ENCODE peak calls at places on chromosomes 3 and 15, in ten cellular contexts. V is upper lobe of right lung, C is HCT116, B is hepatocyte, S is testis, Q is left ventricle myocardium inferior, U is right atrium auricular region, P is ovary, Y is heart left ventricle, K is suprapubic skin. X is an unnamed sample. For H3K4me1, the result is how much of the 10 kb centered on the place peaks cover.

GRCh38 chr3:12954891-12955650 is 113.7 kb upstream of the RPL32 start:
- DNase-seq in V (peak), C (no peak), B (peak), S (peak), Q (peak), U (peak), P (peak), Y (peak), K (peak), X (no peak)

GRCh38 chr3:72887723-72888545 is at the start of gene GXYLT2:
- DNase-seq in V (peak), C (no peak), B (peak), S (peak), Q (peak), U (peak), P (peak), Y (peak), K (no peak), X (no peak)

GRCh38 chr3:118818386-118818785 is 216.3 kb downstream of the IGSF11 start:
- DNase-seq in V (no peak), C (no peak), B (no peak), S (no peak), Q (no peak), U (no peak), P (no peak), Y (no peak), K (no peak), X (no peak)

GRCh38 chr15:74127954-74128784 is 2.2 kb upstream of the ISLR2 start:
- DNase-seq in V (no peak), C (no peak), B (peak), S (no peak), Q (no peak), U (no peak), P (peak), Y (peak), K (no peak), X (peak)

GRCh38 chr3:185959609-185960517 is 22.0 kb upstream of the TRA2B start:
- DNase-seq in V (no peak), C (no peak), B (no peak), S (no peak), Q (no peak), U (no peak), P (no peak), Y (no peak), K (no peak), X (peak)

GRCh38 chr3:851098-851790 is 241.6 kb upstream of the CNTN6 start:
- DNase-seq in V (no peak), C (no peak), B (peak), S (no peak), Q (no peak), U (no peak), P (no peak), Y (no peak), K (no peak), X (peak)

GRCh38 chr15:95085056-95085455 is 853.7 kb downstream of the MCTP2 start:
- DNase-seq in V (no peak), C (no peak), B (peak), S (no peak), Q (no peak), U (no peak), P (no peak), Y (no peak), K (no peak), X (no peak)

GRCh38 chr3:191889781-191890180 is 428.8 kb downstream of the PYDC2 start:
- DNase-seq in V (no peak), C (no peak), B (no peak), S (no peak), Q (no peak), U (no peak), P (no peak), Y (no peak), K (no peak), X (peak)

GRCh38 chr3:12796171-12797123 is at the start of gene CAND2:
- DNase-seq in V (peak), C (no peak), B (peak), S (peak), Q (peak), U (peak), P (peak), Y (peak), K (no peak), X (no peak)

GRCh38 chr3:10392906-10393461 is 72.1 kb upstream of the SEC13 start:
- DNase-seq in V (no peak), C (no peak), B (no peak), S (no peak), Q (no peak), U (no peak), P (no peak), Y (no peak), K (no peak), X (no peak)

GRCh38 chr15:68700395-68701123 is 120.1 kb downstream of the ANP32A start:
- DNase-seq in V (no peak), C (no peak), B (peak), S (peak), Q (peak), U (peak), P (peak), Y (peak), K (no peak), X (no peak)

GRCh38 chr3:113747719-113748046 is 848 bp downstream of the ATP6V1A start:
- DNase-seq in V (no peak), C (no peak), B (no peak), S (no peak), Q (no peak), U (no peak), P (no peak), Y (no peak), K (no peak), X (peak)

GRCh38 chr3:141271279-141272033 is 39.8 kb downstream of the PXYLP1 start:
- DNase-seq in V (no peak), C (no peak), B (peak), S (no peak), Q (no peak), U (peak), P (no peak), Y (no peak), K (no peak), X (no peak)

GRCh38 chr3:108414007-108414406 is 96.4 kb downstream of the MYH15 start:
- DNase-seq in V (no peak), C (no peak), B (no peak), S (peak), Q (no peak), U (no peak), P (no peak), Y (no peak), K (no peak), X (no peak)

GRCh38 chr3:153783106-153783505 is 338.1 kb upstream of the ARHGEF26 start:
- DNase-seq in V (no peak), C (no peak), B (peak), S (peak), Q (no peak), U (no peak), P (no peak), Y (no peak), K (no peak), X (no peak)

GRCh38 chr3:52406791-52407510 is 38.0 kb downstream of the SEMA3G start:
- DNase-seq in V (peak), C (no peak), B (no peak), S (no peak), Q (peak), U (no peak), P (peak), Y (peak), K (no peak), X (no peak)

GRCh38 chr3:30161370-30161769 is 445.0 kb upstream of the TGFBR2 start:
- DNase-seq in V (no peak), C (no peak), B (no peak), S (no peak), Q (no peak), U (no peak), P (no peak), Y (no peak), K (no peak), X (no peak)

GRCh38 chr15:90436952-90437351 is 48.9 kb downstream of the IQGAP1 start:
- DNase-seq in V (no peak), C (no peak), B (no peak), S (no peak), Q (no peak), U (no peak), P (no peak), Y (no peak), K (no peak), X (no peak)

GRCh38 chr3:61222428-61222827 is 28.8 kb downstream of the FHIT start:
- DNase-seq in V (no peak), C (no peak), B (no peak), S (no peak), Q (no peak), U (no peak), P (no peak), Y (no peak), K (no peak), X (no peak)

GRCh38 chr15:70281811-70282307 is 184.1 kb upstream of the TLE3 start:
- DNase-seq in V (peak), C (no peak), B (no peak), S (no peak), Q (no peak), U (no peak), P (no peak), Y (no peak), K (peak), X (no peak)

GRCh38 chr15:75989045-75989444 is 23.2 kb downstream of the NRG4 start:
- DNase-seq in V (no peak), C (no peak), B (peak), S (no peak), Q (no peak), U (no peak), P (no peak), Y (no peak), K (no peak), X (no peak)

GRCh38 chr3:55641914-55642313 is 154.8 kb upstream of the WNT5A start:
- DNase-seq in V (no peak), C (no peak), B (no peak), S (no peak), Q (no peak), U (no peak), P (no peak), Y (no peak), K (no peak), X (no peak)

GRCh38 chr3:31559872-31560534 is 27.3 kb downstream of the STT3B start:
- DNase-seq in V (no peak), C (no peak), B (no peak), S (no peak), Q (no peak), U (no peak), P (no peak), Y (no peak), K (no peak), X (no peak)

GRCh38 chr3:13209334-13209733 is 136.1 kb upstream of the IQSEC1 start:
- DNase-seq in V (peak), C (no peak), B (no peak), S (no peak), Q (no peak), U (no peak), P (no peak), Y (no peak), K (no peak), X (no peak)

GRCh38 chr3:55416381-55416821 is 70.7 kb downstream of the WNT5A start:
- DNase-seq in V (no peak), C (no peak), B (peak), S (no peak), Q (no peak), U (no peak), P (no peak), Y (no peak), K (no peak), X (peak)

GRCh38 chr15:44662478-44663409 is 718 bp downstream of the SPG11 start:
- DNase-seq in V (peak), C (peak), B (peak), S (peak), Q (peak), U (peak), P (peak), Y (peak), K (peak), X (peak)

GRCh38 chr15:51750942-51751686 is at the start of gene TMOD2:
- DNase-seq in V (peak), C (no peak), B (peak), S (peak), Q (peak), U (no peak), P (peak), Y (peak), K (no peak), X (peak)

GRCh38 chr3:152051501-152052404 is 178.3 kb downstream of the SUCNR1 start:
- DNase-seq in V (no peak), C (no peak), B (no peak), S (no peak), Q (no peak), U (no peak), P (no peak), Y (no peak), K (no peak), X (no peak)

GRCh38 chr15:71387825-71388224 is 272.6 kb downstream of the THSD4 start:
- DNase-seq in V (no peak), C (no peak), B (no peak), S (no peak), Q (no peak), U (no peak), P (no peak), Y (no peak), K (no peak), X (no peak)

GRCh38 chr15:66241301-66241700 is 12.2 kb downstream of the MEGF11 start:
- DNase-seq in V (no peak), C (no peak), B (no peak), S (no peak), Q (no peak), U (no peak), P (no peak), Y (no peak), K (no peak), X (no peak)

GRCh38 chr3:180595536-180595935 is 6.4 kb upstream of the TTC14 start:
- DNase-seq in V (no peak), C (no peak), B (no peak), S (no peak), Q (no peak), U (no peak), P (no peak), Y (no peak), K (no peak), X (no peak)

GRCh38 chr3:188631291-188632010 is 477.5 kb downstream of the LPP start:
- DNase-seq in V (no peak), C (no peak), B (no peak), S (no peak), Q (no peak), U (no peak), P (no peak), Y (no peak), K (no peak), X (peak)

GRCh38 chr15:90883971-90884718 is at the start of gene FES:
- DNase-seq in V (peak), C (no peak), B (peak), S (no peak), Q (peak), U (no peak), P (peak), Y (peak), K (peak), X (no peak)

GRCh38 chr3:47542614-47543173 is 29.2 kb upstream of the ELP6 start:
- DNase-seq in V (peak), C (no peak), B (no peak), S (peak), Q (no peak), U (no peak), P (peak), Y (no peak), K (no peak), X (no peak)

GRCh38 chr15:99970891-99971330 is 237.7 kb upstream of the LYSMD4 start:
- DNase-seq in V (peak), C (no peak), B (no peak), S (no peak), Q (no peak), U (no peak), P (peak), Y (no peak), K (peak), X (no peak)

GRCh38 chr3:127781411-127782001 is 40.8 kb downstream of the MGLL start:
- DNase-seq in V (no peak), C (no peak), B (no peak), S (no peak), Q (peak), U (peak), P (no peak), Y (peak), K (no peak), X (no peak)

GRCh38 chr15:29612096-29612495 is 210.2 kb downstream of the TJP1 start:
- DNase-seq in V (no peak), C (no peak), B (peak), S (no peak), Q (no peak), U (no peak), P (no peak), Y (no peak), K (no peak), X (no peak)

GRCh38 chr3:13007251-13007941 is 65.8 kb downstream of the IQSEC1 start:
- DNase-seq in V (no peak), C (no peak), B (no peak), S (no peak), Q (no peak), U (no peak), P (no peak), Y (peak), K (no peak), X (no peak)

GRCh38 chr3:171200052-171201029 is 173.8 kb upstream of the SLC2A2 start:
- DNase-seq in V (no peak), C (no peak), B (no peak), S (no peak), Q (no peak), U (no peak), P (no peak), Y (no peak), K (no peak), X (no peak)

GRCh38 chr15:81298606-81299005 is 25.3 kb downstream of the STARD5 start:
- DNase-seq in V (no peak), C (no peak), B (no peak), S (no peak), Q (no peak), U (no peak), P (no peak), Y (no peak), K (no peak), X (no peak)
- H3K4me1 ChIP-seq in V (half or more), C (under half), B (under half), S (under half), Q (under half), U (under half), P (under half), Y (under half), K (half or more), X (under half)

DNA sequence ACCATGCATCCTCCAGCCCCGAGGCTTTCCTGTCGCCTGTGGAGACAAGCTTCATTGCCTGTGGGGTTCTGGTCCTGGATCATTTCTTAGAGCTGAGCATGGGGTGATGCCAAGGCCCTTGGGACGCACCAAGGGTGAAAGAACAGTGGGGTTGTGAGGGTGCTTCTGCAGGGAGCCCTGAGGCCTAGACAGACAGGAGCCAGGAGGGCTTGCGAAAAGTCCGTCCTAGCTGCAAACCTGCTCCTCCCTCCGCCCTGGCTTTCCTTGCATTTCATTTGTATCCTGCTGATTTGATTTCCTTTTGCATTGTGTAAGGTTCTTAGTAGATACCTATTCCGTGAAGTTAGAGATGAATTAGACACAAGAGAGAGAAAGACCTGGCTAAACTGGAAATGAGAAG is 286.9 kb upstream of the C2CD4B start:
- DNase-seq in V (no peak), C (no peak), B (no peak), S (no peak), Q (no peak), U (no peak), P (no peak), Y (no peak), K (no peak), X (no peak)
- H3K27ac ChIP-seq in V (no peak), C (no peak), B (no peak), S (no peak), Q (no peak), U (no peak), P (no peak), Y (no peak), K (no peak), X (no peak)

GRCh38 chr3:97968376-97968775 is 3.9 kb downstream of the RIOX2 start:
- DNase-seq in V (no peak), C (no peak), B (no peak), S (no peak), Q (no peak), U (no peak), P (no peak), Y (no peak), K (no peak), X (no peak)

GRCh38 chr3:97969541-97969940 is 2.7 kb downstream of the RIOX2 start:
- DNase-seq in V (no peak), C (no peak), B (no peak), S (no peak), Q (no peak), U (no peak), P (no peak), Y (no peak), K (no peak), X (no peak)

GRCh38 chr3:97970929-97971460 is 1.2 kb downstream of the RIOX2 start:
- DNase-seq in V (no peak), C (no peak), B (no peak), S (no peak), Q (no peak), U (no peak), P (no peak), Y (no peak), K (no peak), X (no peak)

GRCh38 chr3:97970131-97970530 is 2.1 kb downstream of the RIOX2 start:
- DNase-seq in V (no peak), C (no peak), B (no peak), S (no peak), Q (no peak), U (no peak), P (no peak), Y (no peak), K (no peak), X (no peak)

DNA sequence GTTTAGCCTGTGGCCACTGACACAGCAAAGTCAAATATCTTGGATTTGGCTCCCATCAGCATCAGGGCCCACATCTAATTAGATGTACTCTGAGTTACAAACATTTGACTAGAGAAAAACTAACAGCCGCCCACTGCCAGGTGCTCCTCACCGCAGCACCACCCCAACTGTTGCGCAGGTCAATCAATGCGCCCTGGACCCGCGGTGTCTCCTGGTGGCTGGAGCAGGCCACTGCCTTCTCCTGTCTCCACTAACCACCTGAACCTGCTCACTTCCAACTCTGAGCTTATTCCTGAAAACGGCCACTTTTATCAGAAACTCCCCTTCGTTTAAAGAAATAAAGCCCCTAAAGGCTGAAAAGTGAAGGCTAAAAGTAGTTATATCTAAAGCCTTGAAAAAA is 4.3 kb downstream of the RIOX2 start:
- DNase-seq in V (no peak), C (no peak), B (no peak), S (no peak), Q (no peak), U (no peak), P (no peak), Y (no peak), K (no peak), X (no peak)
- TF ChIP-seq CTCF in V (no peak), C (peak), B (no peak), S (no peak), Q (no peak), U (no peak), P (no peak), Y (no peak), K (no peak), X (peak)

DNA sequence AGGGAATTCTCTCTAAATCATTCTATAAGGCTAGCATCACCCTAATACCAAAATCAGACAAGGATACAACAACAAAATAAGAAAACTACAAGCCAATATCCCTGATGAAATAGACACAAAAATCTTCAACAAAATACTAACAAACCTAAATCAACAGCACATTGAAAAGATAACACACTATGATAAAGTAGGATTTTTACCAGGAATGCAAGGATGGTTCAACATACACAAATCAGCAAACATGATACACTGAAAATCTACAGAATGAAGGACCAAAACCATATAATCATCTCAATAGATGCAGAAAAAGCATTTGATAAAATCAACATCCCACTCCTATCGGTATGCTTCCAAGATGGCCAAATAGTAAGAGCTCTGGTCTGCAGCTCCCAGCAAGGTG is 39.5 kb downstream of the ALDH1A2 start:
- DNase-seq in V (no peak), C (no peak), B (no peak), S (no peak), Q (no peak), U (no peak), P (no peak), Y (no peak), K (no peak), X (no peak)
- H3K4me1 ChIP-seq in V (under half), C (under half), B (under half), S (under half), Q (under half), U (under half), P (under half), Y (under half), K (under half), X (under half)

DNA sequence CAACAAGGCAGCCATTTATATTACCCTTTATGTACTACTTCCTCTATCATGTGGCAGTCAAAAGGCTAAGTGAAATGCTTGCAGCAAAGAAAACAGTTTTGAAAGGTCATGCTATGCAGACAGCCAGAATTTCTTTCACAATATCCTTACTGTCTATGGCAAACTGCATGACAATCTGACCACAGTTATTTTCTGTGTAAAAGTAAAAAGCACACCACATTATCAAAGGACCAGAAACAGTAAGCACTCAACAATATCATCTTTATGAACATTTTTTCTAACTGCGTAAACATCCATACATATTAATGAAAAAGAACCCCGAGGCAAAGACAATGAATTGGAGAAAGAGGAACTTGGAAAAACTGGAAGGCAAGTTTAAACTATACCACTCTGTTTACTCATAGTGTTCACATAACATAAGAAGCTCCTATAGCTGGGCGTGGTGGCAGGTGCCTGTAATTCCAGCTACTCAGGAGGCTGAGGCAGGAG is 47.9 kb downstream of the PIK3CB start:
- DNase-seq in V (no peak), C (no peak), B (no peak), S (no peak), Q (no peak), U (no peak), P (no peak), Y (no peak), K (no peak), X (peak)
- H3K27ac ChIP-seq in V (no peak), C (no peak), B (no peak), S (no peak), Q (no peak), U (no peak), P (no peak), Y (peak), K (peak), X (no peak)

X was measured in foreskin keratinocyte.